ENCODE peak calls at places on chromosomes 4 and X, in eight cellular contexts. L is ovary, V is fibroblast of mammary gland, M is ascending aorta, N is dermis blood vessel endothelial cell, K is T-helper 2 cell, B is hypothalamus, Y is brain microvascular endothelial cell. U is an unnamed sample.

GRCh38 chrX:110120025-110120424 is 117.1 kb downstream of the TMEM164 start:
- DNase-seq in L (no peak), V (no peak), M (no peak), N (no peak), K (no peak), B (no peak), Y (no peak), U (no peak)

GRCh38 chr4:105758958-105759357 is 50.4 kb downstream of the GSTCD start:
- DNase-seq in L (no peak), V (no peak), M (no peak), N (no peak), K (no peak), B (no peak), Y (no peak), U (no peak)

GRCh38 chrX:46819136-46819535 is 17.7 kb upstream of the RP2 start:
- DNase-seq in L (no peak), V (no peak), M (no peak), N (no peak), K (no peak), B (no peak), Y (peak; percentile 7), U (peak; percentile 12)

GRCh38 chrX:14228611-14229010 is 198.9 kb upstream of the GEMIN8 start:
- DNase-seq in L (no peak), V (peak; percentile 30), M (no peak), N (no peak), K (no peak), B (no peak), Y (no peak), U (no peak)

GRCh38 chr4:162461952-162462351 is 298.2 kb upstream of the FSTL5 start:
- DNase-seq in L (no peak), V (no peak), M (no peak), N (no peak), K (no peak), B (no peak), Y (no peak), U (no peak)

GRCh38 chr4:70505152-70505748 is 13.1 kb upstream of the AMTN start:
- DNase-seq in L (peak; percentile 19), V (peak; percentile 55), M (peak; percentile 67), N (peak; percentile 68), K (peak; percentile 24), B (peak; percentile 42), Y (peak; percentile 51), U (no peak)

GRCh38 chrX:70039758-70040157 is 10.0 kb downstream of the AWAT2 start:
- DNase-seq in L (no peak), V (no peak), M (no peak), N (peak; percentile 24), K (no peak), B (no peak), Y (no peak), U (no peak)

GRCh38 chrX:153590961-153591956 is 7.7 kb downstream of the CCNQ start:
- DNase-seq in L (no peak), V (no peak), M (no peak), N (no peak), K (no peak), B (no peak), Y (no peak), U (no peak)

GRCh38 chr4:151358266-151358665 is 32.9 kb upstream of the SH3D19 start:
- DNase-seq in L (no peak), V (no peak), M (no peak), N (no peak), K (no peak), B (peak; percentile 51), Y (no peak), U (no peak)

U was measured in SK-N-MC.